ENCODE peak calls at places on chromosomes 5 and 9, in eight cellular contexts. K, V, Y, F, J, G, E and Z are unnamed samples.

GRCh38 chr9:118882674-118883073 is 486.6 kb downstream of the BRINP1 start:
- DNase-seq in K (no peak), V (no peak), Y (no peak), F (no peak), J (no peak), G (no peak), E (no peak), Z (no peak)

GRCh38 chr9:131656356-131657030 is 83.4 kb downstream of the RAPGEF1 start:
- DNase-seq in K (peak), V (no peak), Y (peak), F (peak), J (no peak), G (peak), E (peak), Z (peak)

GRCh38 chr9:36993933-36994764 is 39.9 kb downstream of the PAX5 start:
- DNase-seq in K (no peak), V (no peak), Y (no peak), F (no peak), J (no peak), G (peak), E (no peak), Z (no peak)

GRCh38 chr9:75743855-75744254 is 146.6 kb upstream of the PCSK5 start:
- DNase-seq in K (no peak), V (no peak), Y (no peak), F (no peak), J (no peak), G (no peak), E (no peak), Z (no peak)

GRCh38 chr5:92927291-92927778 is 653.7 kb downstream of the NR2F1-AS1 start:
- DNase-seq in K (no peak), V (no peak), Y (no peak), F (no peak), J (no peak), G (no peak), E (no peak), Z (no peak)

GRCh38 chr5:106894964-106895363 is 775.8 kb downstream of the EFNA5 start:
- DNase-seq in K (no peak), V (peak), Y (no peak), F (no peak), J (no peak), G (no peak), E (no peak), Z (no peak)

GRCh38 chr9:10903969-10904368 is 291.2 kb upstream of the PTPRD start:
- DNase-seq in K (no peak), V (no peak), Y (no peak), F (no peak), J (no peak), G (no peak), E (no peak), Z (no peak)

GRCh38 chr5:43437062-43437660 is 25.0 kb upstream of the CCL28 start:
- DNase-seq in K (no peak), V (no peak), Y (no peak), F (no peak), J (no peak), G (no peak), E (no peak), Z (no peak)

GRCh38 chr5:39501403-39501802 is 76.6 kb upstream of the DAB2 start:
- DNase-seq in K (peak), V (peak), Y (no peak), F (peak), J (peak), G (no peak), E (peak), Z (no peak)

GRCh38 chr9:91179237-91180138 is 182.2 kb downstream of the AUH start:
- DNase-seq in K (no peak), V (peak), Y (peak), F (no peak), J (no peak), G (peak), E (no peak), Z (no peak)

GRCh38 chr9:35684921-35685320 is 4.8 kb downstream of the TPM2 start:
- DNase-seq in K (no peak), V (no peak), Y (no peak), F (no peak), J (no peak), G (no peak), E (no peak), Z (no peak)

GRCh38 chr9:129052592-129052991 is 16.2 kb downstream of the MIGA2 start:
- DNase-seq in K (no peak), V (no peak), Y (no peak), F (peak), J (no peak), G (peak), E (no peak), Z (no peak)

GRCh38 chr9:116417464-116417863 is 263.9 kb downstream of the PAPPA start:
- DNase-seq in K (no peak), V (no peak), Y (no peak), F (no peak), J (no peak), G (no peak), E (no peak), Z (no peak)

GRCh38 chr9:115006660-115007059 is 76.3 kb upstream of the TNFSF8 start:
- DNase-seq in K (no peak), V (peak), Y (no peak), F (no peak), J (no peak), G (no peak), E (no peak), Z (no peak)

GRCh38 chr9:125889122-125889523 is 141.9 kb downstream of the PBX3 start:
- DNase-seq in K (no peak), V (peak), Y (no peak), F (peak), J (peak), G (no peak), E (peak), Z (no peak)

GRCh38 chr5:139843991-139844390 is 48.4 kb downstream of the PSD2 start:
- DNase-seq in K (no peak), V (no peak), Y (no peak), F (no peak), J (no peak), G (no peak), E (no peak), Z (no peak)

GRCh38 chr9:104346645-104347175 is 157.4 kb upstream of the OR13F1 start:
- DNase-seq in K (no peak), V (no peak), Y (no peak), F (no peak), J (no peak), G (no peak), E (no peak), Z (no peak)

GRCh38 chr9:128298535-128299482 is 22.7 kb downstream of the SWI5 start:
- DNase-seq in K (no peak), V (no peak), Y (no peak), F (no peak), J (no peak), G (no peak), E (no peak), Z (no peak)

GRCh38 chr9:133786936-133787748 is 49.0 kb upstream of the SARDH start:
- DNase-seq in K (no peak), V (no peak), Y (no peak), F (no peak), J (no peak), G (no peak), E (no peak), Z (no peak)

GRCh38 chr5:418681-419121 is 24.3 kb upstream of the EXOC3 start:
- DNase-seq in K (no peak), V (peak), Y (peak), F (no peak), J (no peak), G (peak), E (peak), Z (no peak)

GRCh38 chr9:76353280-76353679 is 40.9 kb downstream of the RFK start:
- DNase-seq in K (no peak), V (no peak), Y (no peak), F (no peak), J (no peak), G (no peak), E (no peak), Z (no peak)

GRCh38 chr5:116410345-116410890 is 164.2 kb downstream of the SEMA6A start:
- DNase-seq in K (no peak), V (peak), Y (no peak), F (no peak), J (no peak), G (no peak), E (no peak), Z (no peak)

GRCh38 chr9:115146581-115147021 is 28.6 kb upstream of the TNC start:
- DNase-seq in K (no peak), V (peak), Y (no peak), F (no peak), J (peak), G (no peak), E (peak), Z (no peak)

GRCh38 chr9:94692601-94693000 is 33.9 kb upstream of the AOPEP start:
- DNase-seq in K (no peak), V (no peak), Y (no peak), F (peak), J (no peak), G (no peak), E (no peak), Z (no peak)

GRCh38 chr9:8365029-8365428 is 565.5 kb upstream of the DMAC1 start:
- DNase-seq in K (no peak), V (peak), Y (no peak), F (no peak), J (no peak), G (no peak), E (no peak), Z (no peak)

GRCh38 chr5:801472-801871 is 16.9 kb upstream of the ZDHHC11B start:
- DNase-seq in K (no peak), V (no peak), Y (no peak), F (no peak), J (no peak), G (no peak), E (no peak), Z (no peak)

GRCh38 chr9:37010180-37010579 is 23.9 kb downstream of the PAX5 start:
- DNase-seq in K (no peak), V (no peak), Y (no peak), F (no peak), J (no peak), G (no peak), E (no peak), Z (no peak)

GRCh38 chr5:59496524-59497134 is 396.9 kb downstream of the PDE4D start:
- DNase-seq in K (no peak), V (peak), Y (no peak), F (peak), J (no peak), G (no peak), E (no peak), Z (no peak)

GRCh38 chr5:116739648-116740047 is 165.0 kb upstream of the SEMA6A start:
- DNase-seq in K (no peak), V (no peak), Y (no peak), F (no peak), J (no peak), G (no peak), E (no peak), Z (no peak)

GRCh38 chr9:119441832-119442231 is 72.6 kb upstream of the BRINP1 start:
- DNase-seq in K (no peak), V (no peak), Y (no peak), F (no peak), J (no peak), G (no peak), E (no peak), Z (no peak)

GRCh38 chr5:56989676-56990075 is 37.8 kb upstream of the MIER3 start:
- DNase-seq in K (no peak), V (no peak), Y (no peak), F (no peak), J (no peak), G (no peak), E (no peak), Z (no peak)

GRCh38 chr9:34512131-34513078 is 10.4 kb downstream of the ENHO start:
- DNase-seq in K (no peak), V (no peak), Y (no peak), F (no peak), J (no peak), G (no peak), E (peak), Z (no peak)

GRCh38 chr5:98519530-98519929 is 253.9 kb upstream of the RGMB start:
- DNase-seq in K (no peak), V (no peak), Y (no peak), F (no peak), J (no peak), G (no peak), E (no peak), Z (no peak)

GRCh38 chr5:55071413-55071812 is 31.0 kb upstream of the GZMA start:
- DNase-seq in K (no peak), V (no peak), Y (no peak), F (no peak), J (no peak), G (no peak), E (no peak), Z (no peak)

GRCh38 chr5:116772152-116772501 is 197.5 kb upstream of the SEMA6A start:
- DNase-seq in K (no peak), V (no peak), Y (no peak), F (no peak), J (no peak), G (no peak), E (no peak), Z (no peak)

GRCh38 chr9:85404911-85405580 is 336.7 kb downstream of the AGTPBP1 start:
- DNase-seq in K (no peak), V (no peak), Y (no peak), F (no peak), J (no peak), G (no peak), E (no peak), Z (no peak)

GRCh38 chr5:150599281-150599680 is 41.2 kb upstream of the SYNPO start:
- DNase-seq in K (no peak), V (no peak), Y (no peak), F (no peak), J (no peak), G (no peak), E (no peak), Z (no peak)

GRCh38 chr5:171525086-171525485 is 105.6 kb downstream of the FGF18 start:
- DNase-seq in K (no peak), V (no peak), Y (no peak), F (no peak), J (no peak), G (no peak), E (no peak), Z (no peak)

GRCh38 chr5:73564644-73565165 is 734 bp downstream of the ANKRA2 start:
- DNase-seq in K (no peak), V (no peak), Y (no peak), F (no peak), J (no peak), G (no peak), E (no peak), Z (no peak)

GRCh38 chr9:438066-438465 is 223.4 kb downstream of the DOCK8 start:
- DNase-seq in K (no peak), V (peak), Y (no peak), F (no peak), J (no peak), G (no peak), E (no peak), Z (no peak)

GRCh38 chr9:438961-439768 is 224.5 kb downstream of the DOCK8 start:
- DNase-seq in K (peak), V (no peak), Y (no peak), F (peak), J (peak), G (no peak), E (peak), Z (no peak)

GRCh38 chr9:441131-441530 is 226.5 kb downstream of the DOCK8 start:
- DNase-seq in K (no peak), V (no peak), Y (no peak), F (no peak), J (no peak), G (no peak), E (no peak), Z (no peak)

GRCh38 chr9:437066-438015 is 222.7 kb downstream of the DOCK8 start:
- DNase-seq in K (no peak), V (peak), Y (no peak), F (no peak), J (peak), G (no peak), E (no peak), Z (no peak)
- H3K27ac ChIP-seq in K (peak), V (peak), Y (peak), F (peak), J (peak), G (peak), E (peak), Z (no peak)

GRCh38 chr5:87321605-87322004 is 53.9 kb downstream of the RASA1 start:
- DNase-seq in K (no peak), V (no peak), Y (no peak), F (no peak), J (no peak), G (no peak), E (no peak), Z (no peak)

GRCh38 chr5:87322381-87322780 is 54.7 kb downstream of the RASA1 start:
- DNase-seq in K (no peak), V (no peak), Y (no peak), F (no peak), J (no peak), G (no peak), E (no peak), Z (no peak)

DNA sequence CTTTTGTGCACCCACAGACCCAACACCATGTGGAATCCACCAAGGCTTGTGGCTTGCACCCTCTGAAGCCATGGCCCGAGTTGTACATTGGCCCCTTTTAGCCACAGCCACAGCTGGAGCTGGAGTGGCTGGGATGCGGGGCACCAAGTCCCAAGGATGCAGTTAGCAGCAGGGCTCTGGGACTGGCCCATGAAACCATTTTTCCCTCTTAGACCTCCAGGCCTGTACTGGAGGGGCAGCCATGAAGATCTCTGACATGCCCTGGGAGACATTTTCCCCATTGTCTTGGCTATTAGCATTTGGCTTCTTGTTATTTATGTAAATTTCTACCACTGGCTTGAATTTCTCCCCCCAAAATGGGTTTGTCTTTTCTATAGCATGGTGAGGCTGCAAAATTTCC is 51.8 kb downstream of the RASA1 start:
- DNase-seq in K (no peak), V (no peak), Y (no peak), F (no peak), J (no peak), G (no peak), E (no peak), Z (no peak)
- TF ChIP-seq POLR2A in K (no peak), V (no peak), Y (no peak), F (no peak), J (no peak), G (no peak), E (no peak), Z (no peak)

DNA sequence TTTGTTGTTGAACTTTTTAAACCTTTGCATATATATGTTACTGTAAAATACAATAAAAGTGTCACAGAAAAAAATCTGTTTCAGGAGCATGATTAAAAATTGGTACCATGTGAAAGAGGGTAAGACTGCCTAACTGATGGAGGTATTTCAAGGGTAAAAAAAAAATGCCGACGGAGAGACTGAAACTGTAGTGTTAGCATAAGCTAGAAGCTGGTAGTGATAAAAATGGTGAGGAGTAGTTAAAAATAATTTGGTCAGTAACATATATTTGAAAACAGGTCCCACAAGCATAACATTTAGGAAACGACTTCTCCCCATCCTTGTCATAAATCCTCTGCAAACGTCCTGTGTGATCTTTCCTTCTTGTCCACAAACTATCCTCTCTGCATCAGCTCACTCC is 64.7 kb downstream of the MEF2C start:
- DNase-seq in K (no peak), V (no peak), Y (no peak), F (no peak), J (no peak), G (no peak), E (no peak), Z (no peak)
- H3K27ac ChIP-seq in K (no peak), V (no peak), Y (no peak), F (no peak), J (peak), G (no peak), E (no peak), Z (no peak)

GRCh38 chr9:97557606-97558095 is 56.2 kb downstream of the TMOD1 start:
- DNase-seq in K (peak), V (no peak), Y (no peak), F (peak), J (peak), G (peak), E (peak), Z (no peak)
- TF ChIP-seq POLR2A in K (peak), V (no peak), Y (no peak), F (peak), J (peak), G (no peak), E (no peak), Z (peak)

DNA sequence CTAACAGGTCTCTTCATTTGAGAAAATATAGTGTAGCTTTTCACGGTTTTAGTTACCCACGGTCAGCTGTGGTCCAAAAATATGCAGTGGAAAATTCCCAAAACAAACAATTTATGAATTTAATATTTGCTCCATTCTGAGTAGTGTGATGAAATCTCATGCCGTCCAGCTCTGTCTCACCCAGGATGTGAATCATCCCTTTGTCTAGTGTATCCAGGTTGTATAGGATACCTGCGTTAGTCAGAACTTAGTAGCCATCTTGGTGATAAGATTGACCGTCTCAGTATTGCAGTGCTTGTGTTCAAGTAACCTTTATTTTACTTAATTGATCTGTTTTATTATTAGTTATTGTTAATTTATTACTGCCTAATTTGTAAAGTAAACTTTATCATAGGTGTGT is 41.1 kb downstream of the NDUFS4 start:
- DNase-seq in K (no peak), V (peak), Y (no peak), F (no peak), J (no peak), G (no peak), E (no peak), Z (no peak)
- H3K27ac ChIP-seq in K (no peak), V (no peak), Y (no peak), F (no peak), J (no peak), G (no peak), E (no peak), Z (peak)